ENCODE peak calls at places on chromosomes 3 and 15, in seven cellular contexts. S is transverse colon; H is right atrium auricular region; R is activated T-helper 9 cell treated with anti-CD3 and anti-CD28 coated beads, Interleukin-2, amount 50 U/mL, for 16 hours; Q is stimulated activated CD4-positive, alpha-beta T cell treated with anti-CD3 and anti-CD28 coated beads, Interleukin-12 subunit alpha, Interleukin-12 subunit beta, amount 100 ng/mL, for 48 hours; O is choroid plexus epithelial cell; V is fibroblast of the conjunctiva. K is an unnamed sample.

GRCh38 chr3:39178553-39178952 is 13.8 kb downstream of the XIRP1 start:
- DNase-seq in S (no peak), O (peak; percentile 62), Q (no peak), V (no peak), R (no peak), H (no peak), K (no peak)

GRCh38 chr15:59587085-59587826 is 24.3 kb upstream of the GCNT3 start:
- DNase-seq in H (no peak), O (no peak), R (no peak), V (no peak), S (no peak), Q (no peak), K (no peak)

GRCh38 chr3:156304406-156304805 is 184.0 kb downstream of the KCNAB1 start:
- DNase-seq in S (no peak), R (no peak), O (peak; percentile 56), V (no peak), H (no peak), Q (no peak), K (peak; percentile 44)

GRCh38 chr15:88800026-88800425 is 3.2 kb upstream of the ACAN start:
- DNase-seq in R (no peak), H (no peak), V (no peak), O (peak; percentile 3), Q (no peak), S (no peak), K (no peak)

GRCh38 chr15:75650908-75651809 is 3.4 kb downstream of the SNX33 start:
- DNase-seq in R (no peak), H (no peak), O (no peak), V (no peak), S (peak; percentile 48), Q (no peak), K (no peak)

GRCh38 chr3:12413721-12414255 is 70.5 kb upstream of the TSEN2 start:
- DNase-seq in R (no peak), Q (no peak), H (no peak), S (no peak), O (no peak), V (no peak), K (no peak)

GRCh38 chr3:64501298-64501906 is 186.4 kb downstream of the ADAMTS9 start:
- DNase-seq in S (no peak), Q (no peak), H (no peak), O (peak; percentile 81), V (peak; percentile 26), R (no peak), K (no peak)

GRCh38 chr3:129033619-129034321 is 26.8 kb upstream of the GP9 start:
- DNase-seq in R (no peak), O (no peak), S (no peak), H (no peak), V (no peak), Q (no peak), K (no peak)

GRCh38 chr3:47455806-47456452 is 19.8 kb downstream of the SCAP start:
- DNase-seq in R (no peak), O (peak; percentile 39), V (peak; percentile 49), S (no peak), Q (no peak), H (no peak), K (no peak)

GRCh38 chr3:72174043-72174442 is 389.1 kb upstream of the PROK2 start:
- DNase-seq in V (no peak), O (no peak), S (no peak), R (no peak), Q (no peak), H (no peak), K (no peak)

GRCh38 chr3:149877668-149878067 is 64.7 kb downstream of the RNF13 start:
- DNase-seq in R (no peak), Q (no peak), S (no peak), H (no peak), V (no peak), O (no peak), K (no peak)

GRCh38 chr15:88644741-88645140 is 5.9 kb downstream of the ISG20 start:
- DNase-seq in R (no peak), S (no peak), O (no peak), H (no peak), V (no peak), Q (no peak), K (no peak)

GRCh38 chr3:14460342-14461005 is 58.1 kb downstream of the SLC6A6 start:
- DNase-seq in Q (no peak), R (no peak), O (peak; percentile 87), H (peak; percentile 81), S (peak; percentile 29), V (peak; percentile 94), K (peak; percentile 86)

GRCh38 chr3:55597638-55598037 is 110.5 kb upstream of the WNT5A start:
- DNase-seq in V (no peak), R (no peak), H (no peak), O (no peak), S (no peak), Q (no peak), K (no peak)

GRCh38 chr3:195001961-195002861 is 268.7 kb downstream of the XXYLT1 start:
- DNase-seq in V (peak; percentile 37), H (peak; percentile 57), R (no peak), S (peak; percentile 78), O (peak; percentile 72), Q (no peak), K (no peak)

GRCh38 chr3:153029350-153029749 is 132.7 kb upstream of the RAP2B start:
- DNase-seq in V (peak; percentile 10), S (no peak), R (no peak), O (peak; percentile 85), H (no peak), Q (no peak), K (no peak)

GRCh38 chr3:170267793-170268192 is 45.6 kb downstream of the PRKCI start:
- DNase-seq in V (no peak), O (no peak), R (no peak), S (no peak), H (no peak), Q (no peak), K (no peak)

GRCh38 chr3:152200476-152201422 is 68.0 kb upstream of the MBNL1 start:
- DNase-seq in R (no peak), Q (no peak), S (no peak), H (no peak), O (peak; percentile 29), V (no peak), K (no peak)

GRCh38 chr15:60076582-60077263 is 72.6 kb downstream of the FOXB1 start:
- DNase-seq in S (no peak), V (no peak), H (no peak), O (no peak), Q (no peak), R (no peak), K (no peak)

GRCh38 chr15:74752486-74753395 is 4.1 kb downstream of the CYP1A2 start:
- DNase-seq in V (no peak), H (no peak), Q (no peak), R (no peak), O (peak; percentile 40), S (no peak), K (peak; percentile 47)

GRCh38 chr3:73292241-73292640 is 230.8 kb downstream of the EBLN2 start:
- DNase-seq in V (no peak), O (no peak), H (no peak), R (no peak), S (no peak), Q (no peak), K (no peak)

GRCh38 chr3:127820221-127820870 is 2.0 kb downstream of the MGLL start:
- DNase-seq in Q (no peak), H (no peak), S (peak; percentile 31), V (no peak), O (peak; percentile 62), R (no peak), K (no peak)

GRCh38 chr15:59282515-59283337 is 76.1 kb downstream of the LDHAL6B start:
- DNase-seq in Q (no peak), H (no peak), S (no peak), V (no peak), O (no peak), R (no peak), K (no peak)

GRCh38 chr3:110383356-110383755 is 688.3 kb upstream of the NECTIN3 start:
- DNase-seq in V (no peak), S (no peak), R (no peak), O (no peak), Q (no peak), H (no peak), K (no peak)

K was measured in GM04503.